ENCODE peak calls at places on chromosomes 13 and 19, in eight cellular contexts. One of them, this sample, is unnamed.

GRCh38 chr13:28819748-28820098 is 416 bp upstream of the MTUS2 start:
- DNase-seq in heart right ventricle: peak; percentile 44
- DNase-seq in T-cell: no peak
- DNase-seq in amniotic stem cell: peak; percentile 11
- DNase-seq in fibroblast of the conjunctiva: no peak
- DNase-seq in stimulated activated CD8-positive, alpha-beta memory T cell treated with anti-CD3 and anti-CD28 coated beads, Interleukin-12 subunit alpha, Interleukin-12 subunit beta, amount 100 ng/mL, for 1 hour: no peak
- DNase-seq in effector CD4-positive, alpha-beta T cell: no peak
- DNase-seq in T-helper 9 cell: peak; percentile 35
- DNase-seq in this sample: no peak

GRCh38 chr13:36819811-36820140 is 754 bp downstream of the RFXAP start:
- DNase-seq in T-helper 9 cell: peak; percentile 9
- DNase-seq in amniotic stem cell: no peak
- DNase-seq in stimulated activated CD8-positive, alpha-beta memory T cell treated with anti-CD3 and anti-CD28 coated beads, Interleukin-12 subunit alpha, Interleukin-12 subunit beta, amount 100 ng/mL, for 1 hour: peak; percentile 1
- DNase-seq in T-cell: peak; percentile 3
- DNase-seq in fibroblast of the conjunctiva: no peak
- DNase-seq in effector CD4-positive, alpha-beta T cell: no peak
- DNase-seq in heart right ventricle: peak; percentile 10
- DNase-seq in this sample: no peak

GRCh38 chr19:2678043-2678671 is 24.3 kb downstream of the GNG7 start:
- DNase-seq in stimulated activated CD8-positive, alpha-beta memory T cell treated with anti-CD3 and anti-CD28 coated beads, Interleukin-12 subunit alpha, Interleukin-12 subunit beta, amount 100 ng/mL, for 1 hour: no peak
- DNase-seq in T-helper 9 cell: no peak
- DNase-seq in heart right ventricle: no peak
- DNase-seq in amniotic stem cell: no peak
- DNase-seq in T-cell: no peak
- DNase-seq in effector CD4-positive, alpha-beta T cell: no peak
- DNase-seq in fibroblast of the conjunctiva: no peak
- DNase-seq in this sample: no peak

GRCh38 chr13:73671011-73671410 is 463.2 kb downstream of the KLF12 start:
- DNase-seq in effector CD4-positive, alpha-beta T cell: no peak
- DNase-seq in fibroblast of the conjunctiva: no peak
- DNase-seq in T-helper 9 cell: no peak
- DNase-seq in amniotic stem cell: no peak
- DNase-seq in T-cell: no peak
- DNase-seq in heart right ventricle: no peak
- DNase-seq in stimulated activated CD8-positive, alpha-beta memory T cell treated with anti-CD3 and anti-CD28 coated beads, Interleukin-12 subunit alpha, Interleukin-12 subunit beta, amount 100 ng/mL, for 1 hour: no peak
- DNase-seq in this sample: no peak

GRCh38 chr19:49347835-49348234 is 12.6 kb downstream of the CD37 start:
- DNase-seq in T-helper 9 cell: no peak
- DNase-seq in fibroblast of the conjunctiva: peak; percentile 66
- DNase-seq in T-cell: no peak
- DNase-seq in effector CD4-positive, alpha-beta T cell: no peak
- DNase-seq in stimulated activated CD8-positive, alpha-beta memory T cell treated with anti-CD3 and anti-CD28 coated beads, Interleukin-12 subunit alpha, Interleukin-12 subunit beta, amount 100 ng/mL, for 1 hour: no peak
- DNase-seq in amniotic stem cell: no peak
- DNase-seq in heart right ventricle: no peak
- DNase-seq in this sample: no peak

GRCh38 chr19:30064776-30065494 is 122.9 kb downstream of the URI1 start:
- DNase-seq in T-cell: no peak
- DNase-seq in stimulated activated CD8-positive, alpha-beta memory T cell treated with anti-CD3 and anti-CD28 coated beads, Interleukin-12 subunit alpha, Interleukin-12 subunit beta, amount 100 ng/mL, for 1 hour: no peak
- DNase-seq in T-helper 9 cell: no peak
- DNase-seq in heart right ventricle: no peak
- DNase-seq in amniotic stem cell: no peak
- DNase-seq in effector CD4-positive, alpha-beta T cell: no peak
- DNase-seq in fibroblast of the conjunctiva: no peak
- DNase-seq in this sample: no peak

GRCh38 chr19:16445238-16446107 is 26.3 kb downstream of the EPS15L1 start:
- DNase-seq in T-cell: no peak
- DNase-seq in amniotic stem cell: no peak
- DNase-seq in fibroblast of the conjunctiva: no peak
- DNase-seq in T-helper 9 cell: no peak
- DNase-seq in effector CD4-positive, alpha-beta T cell: no peak
- DNase-seq in stimulated activated CD8-positive, alpha-beta memory T cell treated with anti-CD3 and anti-CD28 coated beads, Interleukin-12 subunit alpha, Interleukin-12 subunit beta, amount 100 ng/mL, for 1 hour: no peak
- DNase-seq in heart right ventricle: no peak
- DNase-seq in this sample: no peak

GRCh38 chr19:38900220-38900629 is 456 bp downstream of the NFKBIB start:
- DNase-seq in heart right ventricle: no peak
- DNase-seq in fibroblast of the conjunctiva: no peak
- DNase-seq in stimulated activated CD8-positive, alpha-beta memory T cell treated with anti-CD3 and anti-CD28 coated beads, Interleukin-12 subunit alpha, Interleukin-12 subunit beta, amount 100 ng/mL, for 1 hour: no peak
- DNase-seq in T-helper 9 cell: no peak
- DNase-seq in amniotic stem cell: no peak
- DNase-seq in effector CD4-positive, alpha-beta T cell: no peak
- DNase-seq in T-cell: no peak
- DNase-seq in this sample: no peak

GRCh38 chr13:100646030-100646673 is 28.4 kb downstream of the TMTC4 start:
- DNase-seq in fibroblast of the conjunctiva: no peak
- DNase-seq in T-helper 9 cell: no peak
- DNase-seq in stimulated activated CD8-positive, alpha-beta memory T cell treated with anti-CD3 and anti-CD28 coated beads, Interleukin-12 subunit alpha, Interleukin-12 subunit beta, amount 100 ng/mL, for 1 hour: no peak
- DNase-seq in heart right ventricle: no peak
- DNase-seq in effector CD4-positive, alpha-beta T cell: no peak
- DNase-seq in amniotic stem cell: no peak
- DNase-seq in T-cell: no peak
- DNase-seq in this sample: no peak

This sample was measured in retinal pigment epithelial cell.